ENCODE peak calls at places on chromosomes 13 and 19, in ten cellular contexts. Y, P, R, I, S, J, O, E, U and A are unnamed samples. For H3K4me1, the result is how much of the 10 kb centered on the place peaks cover.

GRCh38 chr13:113275387-113275786 is 21.7 kb upstream of the LAMP1 start:
- DNase-seq in Y (no peak), P (peak), R (peak), I (no peak), S (peak), J (no peak), O (peak), E (no peak), U (peak), A (peak)

GRCh38 chr19:34253711-34254551 is 423 bp upstream of the GARRE1 start:
- DNase-seq in Y (peak), P (peak), R (no peak), I (no peak), S (peak), J (peak), O (peak), E (no peak), U (no peak), A (peak)

GRCh38 chr13:23185542-23185941 is 4.8 kb downstream of the SGCG start:
- DNase-seq in Y (no peak), P (no peak), R (no peak), I (no peak), S (no peak), J (no peak), O (no peak), E (no peak), U (no peak), A (no peak)

GRCh38 chr19:56595548-56595899 is 422 bp downstream of the ZNF71 start:
- DNase-seq in Y (no peak), P (no peak), R (no peak), I (no peak), S (no peak), J (no peak), O (no peak), E (no peak), U (no peak), A (no peak)

GRCh38 chr13:42477588-42478190 is 96.3 kb upstream of the TNFSF11 start:
- DNase-seq in Y (no peak), P (no peak), R (no peak), I (no peak), S (no peak), J (no peak), O (peak), E (no peak), U (no peak), A (peak)

GRCh38 chr13:43446126-43446525 is 340.6 kb downstream of the ENOX1 start:
- DNase-seq in Y (no peak), P (no peak), R (no peak), I (no peak), S (no peak), J (no peak), O (no peak), E (no peak), U (no peak), A (no peak)

GRCh38 chr19:18542936-18543813 is at the start of gene FKBP8:
- DNase-seq in Y (peak), P (peak), R (peak), I (peak), S (peak), J (peak), O (peak), E (peak), U (peak), A (peak)

GRCh38 chr13:66831317-66831716 is 398.8 kb downstream of the PCDH9 start:
- DNase-seq in Y (no peak), P (no peak), R (no peak), I (no peak), S (no peak), J (no peak), O (no peak), E (no peak), U (no peak), A (no peak)

GRCh38 chr19:1610579-1610978 is 5.3 kb upstream of the UQCR11 start:
- DNase-seq in Y (no peak), P (no peak), R (no peak), I (no peak), S (no peak), J (no peak), O (no peak), E (no peak), U (no peak), A (no peak)

GRCh38 chr13:67330149-67330548 is 100.0 kb upstream of the PCDH9 start:
- DNase-seq in Y (no peak), P (no peak), R (no peak), I (no peak), S (no peak), J (no peak), O (no peak), E (no peak), U (peak), A (no peak)

GRCh38 chr13:79307433-79307861 is 98.6 kb downstream of the RBM26 start:
- DNase-seq in Y (no peak), P (no peak), R (no peak), I (no peak), S (no peak), J (no peak), O (no peak), E (no peak), U (no peak), A (no peak)

GRCh38 chr19:1884719-1885334 is 469 bp downstream of the ABHD17A start:
- DNase-seq in Y (no peak), P (no peak), R (no peak), I (no peak), S (no peak), J (no peak), O (no peak), E (no peak), U (no peak), A (no peak)

GRCh38 chr13:45300190-45300985 is 40.6 kb downstream of the TPT1 start:
- DNase-seq in Y (no peak), P (no peak), R (no peak), I (no peak), S (no peak), J (no peak), O (no peak), E (no peak), U (no peak), A (no peak)

GRCh38 chr19:46461537-46461936 is 9.8 kb downstream of the PNMA8A start:
- DNase-seq in Y (no peak), P (no peak), R (no peak), I (no peak), S (no peak), J (no peak), O (no peak), E (no peak), U (no peak), A (no peak)

GRCh38 chr19:18831524-18832330 is at the start of gene UPF1:
- DNase-seq in Y (peak), P (peak), R (peak), I (peak), S (peak), J (peak), O (peak), E (peak), U (peak), A (peak)

GRCh38 chr19:33261511-33262192 is 36.0 kb upstream of the SLC7A10 start:
- DNase-seq in Y (no peak), P (no peak), R (no peak), I (no peak), S (no peak), J (no peak), O (no peak), E (no peak), U (no peak), A (no peak)

GRCh38 chr13:48004201-48004600 is 3.1 kb upstream of the SUCLA2 start:
- DNase-seq in Y (peak), P (no peak), R (no peak), I (no peak), S (no peak), J (no peak), O (no peak), E (no peak), U (no peak), A (no peak)
- H3K4me1 ChIP-seq in Y (under half), P (under half), R (under half), I (under half), S (under half), J (under half), O (under half), E (under half), U (under half), A (under half)

GRCh38 chr19:10871711-10872550 is 578 bp downstream of the CARM1 start:
- DNase-seq in Y (peak), P (peak), R (peak), I (no peak), S (peak), J (peak), O (peak), E (no peak), U (peak), A (peak)

GRCh38 chr19:10870955-10871603 is at the start of gene CARM1:
- DNase-seq in Y (peak), P (peak), R (peak), I (peak), S (peak), J (peak), O (peak), E (peak), U (peak), A (peak)

GRCh38 chr19:10868872-10869547 is 2.3 kb upstream of the CARM1 start:
- DNase-seq in Y (no peak), P (no peak), R (no peak), I (no peak), S (no peak), J (no peak), O (no peak), E (no peak), U (no peak), A (no peak)

GRCh38 chr19:10872551-10873107 is 1.3 kb downstream of the CARM1 start:
- DNase-seq in Y (no peak), P (no peak), R (no peak), I (no peak), S (no peak), J (no peak), O (no peak), E (no peak), U (no peak), A (no peak)

GRCh38 chr19:10870501-10870954 is 825 bp upstream of the CARM1 start:
- DNase-seq in Y (no peak), P (no peak), R (no peak), I (no peak), S (no peak), J (no peak), O (no peak), E (no peak), U (no peak), A (no peak)
- H3K4me3 ChIP-seq in Y (peak), P (peak), R (peak), I (peak), S (peak), J (peak), O (peak), E (peak), U (peak), A (no peak)

DNA sequence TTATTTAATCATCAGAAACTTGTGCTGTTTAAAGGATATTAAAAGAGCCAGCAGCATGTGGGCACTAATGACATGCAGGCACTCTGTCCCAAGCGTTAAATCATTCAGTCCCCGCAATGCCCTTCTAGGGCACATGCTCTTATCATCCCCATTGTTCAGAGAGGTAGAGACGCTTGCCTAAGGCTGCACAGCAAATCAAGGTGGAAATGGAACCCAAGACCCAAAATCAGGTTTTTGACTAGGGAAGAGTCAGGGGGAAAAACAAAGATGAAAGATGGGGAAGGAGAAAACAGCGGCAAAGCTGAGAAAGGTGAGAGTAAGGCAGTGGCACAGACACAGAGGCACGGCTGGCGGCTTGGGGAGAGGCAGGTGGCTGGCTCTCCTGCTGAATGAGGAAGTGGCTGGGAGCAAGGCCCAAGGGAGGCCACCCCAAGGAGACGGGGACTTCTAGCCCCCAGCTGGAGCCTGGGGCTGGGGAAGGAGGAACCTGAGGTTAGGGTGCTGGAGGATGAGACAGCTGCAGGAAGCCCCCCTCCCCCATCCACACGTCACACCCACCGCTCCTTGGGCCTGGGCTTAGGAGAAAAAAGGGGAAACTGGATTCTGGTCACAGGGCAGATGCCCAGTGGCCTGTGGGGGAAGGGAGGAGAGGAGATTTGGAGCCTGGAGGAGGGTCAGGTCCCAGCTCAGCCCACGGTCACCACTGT is 1.0 kb upstream of the TYROBP start:
- DNase-seq in Y (peak), P (peak), R (peak), I (peak), S (no peak), J (peak), O (peak), E (no peak), U (no peak), A (no peak)
- H3K4me1 ChIP-seq in Y (under half), P (under half), R (under half), I (under half), S (under half), J (under half), O (under half), E (under half), U (under half), A (under half)

GRCh38 chr13:109163052-109163413 is 533.6 kb downstream of the MYO16 start:
- DNase-seq in Y (no peak), P (no peak), R (no peak), I (no peak), S (no peak), J (no peak), O (no peak), E (no peak), U (no peak), A (no peak)
- H3K4me3 ChIP-seq in Y (no peak), P (no peak), R (no peak), I (no peak), S (no peak), J (no peak), O (no peak), E (no peak), U (no peak), A (no peak)

GRCh38 chr19:8455018-8455417 is 10.2 kb downstream of the HNRNPM start:
- DNase-seq in Y (no peak), P (no peak), R (no peak), I (no peak), S (no peak), J (no peak), O (no peak), E (no peak), U (no peak), A (no peak)
- H3K4me1 ChIP-seq in Y (half or more), P (half or more), R (half or more), I (half or more), S (under half), J (half or more), O (half or more), E (half or more), U (under half), A (half or more)

DNA sequence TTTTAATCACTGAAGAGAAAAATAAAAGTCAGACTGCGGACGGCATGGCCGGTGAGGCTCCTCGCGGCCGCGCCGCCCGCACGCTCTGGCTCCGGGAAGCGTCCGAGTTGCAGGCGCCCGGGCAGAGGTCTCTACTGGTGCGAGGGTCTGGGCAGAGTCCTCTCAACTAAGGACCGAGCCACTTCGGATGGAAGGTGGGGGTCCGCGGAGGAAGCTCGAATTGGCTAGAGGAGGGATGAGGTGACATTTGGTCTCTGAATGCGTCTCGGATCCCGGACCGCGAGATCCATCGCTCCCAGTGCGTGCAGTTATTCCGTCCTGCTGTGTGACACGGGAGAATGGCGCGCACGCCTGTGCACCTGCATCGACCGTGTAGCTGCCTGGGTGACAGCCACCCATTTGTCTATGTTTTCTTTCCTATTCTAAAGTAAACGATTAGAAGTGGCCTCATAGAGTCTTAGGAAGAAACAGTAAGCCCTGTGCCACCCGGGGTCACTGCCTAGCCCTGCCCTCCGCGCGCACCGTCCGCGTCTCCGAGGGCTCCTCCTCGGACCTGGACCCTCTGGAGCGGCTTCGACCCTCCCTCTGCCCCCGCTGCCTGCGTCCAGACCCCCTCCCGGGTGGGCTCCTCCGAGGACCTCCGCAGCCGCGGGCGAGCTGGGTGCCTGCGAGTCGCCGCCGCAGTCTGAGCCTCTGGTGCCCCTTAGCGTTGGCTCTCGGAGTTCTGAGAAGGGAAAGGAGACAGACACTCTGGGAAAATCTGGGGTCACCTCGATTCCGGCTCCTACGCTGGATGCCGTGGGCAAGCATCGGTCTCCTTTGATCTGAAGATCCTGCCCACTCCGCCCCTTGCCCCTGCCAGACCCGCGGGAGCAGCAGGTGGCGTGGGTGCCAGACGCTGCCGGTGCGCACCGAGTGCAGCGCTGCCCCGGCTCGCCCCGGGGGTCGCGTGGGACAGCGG is 347.4 kb downstream of the LIG4 start:
- DNase-seq in Y (no peak), P (no peak), R (peak), I (no peak), S (no peak), J (peak), O (no peak), E (no peak), U (peak), A (peak)
- H3K4me3 ChIP-seq in Y (peak), P (peak), R (peak), I (peak), S (no peak), J (peak), O (no peak), E (no peak), U (peak), A (peak)

GRCh38 chr19:44765949-44766335 is 11.7 kb upstream of the CBLC start:
- DNase-seq in Y (no peak), P (no peak), R (no peak), I (no peak), S (no peak), J (no peak), O (no peak), E (no peak), U (no peak), A (no peak)

GRCh38 chr19:44758596-44758995 is 10.1 kb downstream of the BCL3 start:
- DNase-seq in Y (no peak), P (no peak), R (no peak), I (no peak), S (no peak), J (no peak), O (no peak), E (no peak), U (no peak), A (peak)

GRCh38 chr19:44764975-44765948 is 12.4 kb upstream of the CBLC start:
- DNase-seq in Y (no peak), P (peak), R (no peak), I (no peak), S (no peak), J (no peak), O (peak), E (no peak), U (no peak), A (no peak)

GRCh38 chr19:44759083-44759804 is 10.7 kb downstream of the BCL3 start:
- DNase-seq in Y (no peak), P (no peak), R (no peak), I (no peak), S (no peak), J (no peak), O (no peak), E (no peak), U (no peak), A (no peak)

DNA sequence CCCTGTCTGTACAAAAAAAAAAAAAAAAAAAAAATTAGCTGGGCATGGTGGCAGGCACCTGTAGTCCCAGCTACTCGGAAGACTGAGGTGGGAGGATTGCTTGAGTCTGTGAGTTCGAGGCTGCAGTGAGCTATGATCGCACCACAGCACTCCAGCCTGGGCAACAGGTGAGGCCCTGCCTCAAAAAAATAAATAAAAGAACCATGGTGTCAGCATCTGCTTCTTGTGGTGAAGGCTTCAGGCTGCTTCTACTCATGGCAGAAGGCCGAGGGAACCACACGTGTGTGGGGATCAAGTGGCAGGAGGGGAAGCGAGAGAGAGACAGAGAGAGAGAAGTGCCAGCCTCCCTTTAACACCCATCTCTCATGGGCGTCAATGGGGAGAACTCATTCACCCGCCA is 13.5 kb downstream of the BCL3 start:
- DNase-seq in Y (no peak), P (no peak), R (no peak), I (no peak), S (no peak), J (no peak), O (no peak), E (no peak), U (no peak), A (no peak)
- H3K4me1 ChIP-seq in Y (under half), P (under half), R (under half), I (under half), S (under half), J (under half), O (under half), E (under half), U (under half), A (under half)